ENCODE peak calls at places on chromosomes 5 and 9, in eight cellular contexts. O, R, F, T, Z, I, H and J are unnamed samples.

GRCh38 chr5:142015781-142016533 is 3.1 kb upstream of the GNPDA1 start:
- DNase-seq in H (no peak), F (no peak), R (no peak), O (no peak), Z (no peak), T (no peak), I (peak; percentile 71), J (peak; percentile 72)

GRCh38 chr9:92658611-92659010 is 11.3 kb downstream of the IPPK start:
- DNase-seq in I (no peak), F (no peak), O (no peak), T (no peak), Z (no peak), H (no peak), R (no peak), J (no peak)

GRCh38 chr9:137968235-137968634 is 90.7 kb downstream of the CACNA1B start:
- DNase-seq in O (no peak), R (no peak), F (no peak), I (no peak), T (peak; percentile 39), H (no peak), Z (no peak), J (no peak)

GRCh38 chr5:73448451-73449136 is at the start of gene FOXD1:
- DNase-seq in O (peak; percentile 60), R (peak; percentile 32), Z (peak; percentile 95), I (peak; percentile 86), F (no peak), H (peak; percentile 92), T (peak; percentile 80), J (peak; percentile 9)

GRCh38 chr5:111685969-111686368 is 71.0 kb downstream of the NREP start:
- DNase-seq in R (peak; percentile 63), O (peak; percentile 8), I (no peak), Z (peak; percentile 12), T (no peak), H (peak; percentile 16), F (no peak), J (no peak)

GRCh38 chr5:19853616-19854240 is 134.3 kb downstream of the CDH18 start:
- DNase-seq in Z (no peak), R (no peak), I (peak; percentile 13), O (no peak), H (no peak), T (no peak), F (no peak), J (no peak)

GRCh38 chr5:26813235-26813634 is 225.2 kb downstream of the CDH9 start:
- DNase-seq in Z (no peak), R (no peak), O (no peak), T (no peak), H (no peak), F (no peak), I (no peak), J (no peak)

GRCh38 chr9:8751531-8751930 is 952.0 kb upstream of the DMAC1 start:
- DNase-seq in I (no peak), H (no peak), F (no peak), T (no peak), O (no peak), R (no peak), Z (no peak), J (no peak)

GRCh38 chr9:93192721-93193372 is 8.9 kb downstream of the WNK2 start:
- DNase-seq in H (no peak), F (no peak), O (no peak), I (no peak), R (no peak), Z (no peak), T (no peak), J (no peak)

GRCh38 chr9:88400021-88400420 is 11.8 kb downstream of the SPIN1 start:
- DNase-seq in I (no peak), R (no peak), H (no peak), Z (no peak), F (no peak), T (no peak), O (no peak), J (no peak)

GRCh38 chr5:171750316-171750788 is 35.3 kb upstream of the SMIM23 start:
- DNase-seq in F (no peak), T (peak; percentile 26), I (no peak), O (peak; percentile 27), R (peak; percentile 4), Z (peak; percentile 29), H (peak; percentile 8), J (no peak)

DNA sequence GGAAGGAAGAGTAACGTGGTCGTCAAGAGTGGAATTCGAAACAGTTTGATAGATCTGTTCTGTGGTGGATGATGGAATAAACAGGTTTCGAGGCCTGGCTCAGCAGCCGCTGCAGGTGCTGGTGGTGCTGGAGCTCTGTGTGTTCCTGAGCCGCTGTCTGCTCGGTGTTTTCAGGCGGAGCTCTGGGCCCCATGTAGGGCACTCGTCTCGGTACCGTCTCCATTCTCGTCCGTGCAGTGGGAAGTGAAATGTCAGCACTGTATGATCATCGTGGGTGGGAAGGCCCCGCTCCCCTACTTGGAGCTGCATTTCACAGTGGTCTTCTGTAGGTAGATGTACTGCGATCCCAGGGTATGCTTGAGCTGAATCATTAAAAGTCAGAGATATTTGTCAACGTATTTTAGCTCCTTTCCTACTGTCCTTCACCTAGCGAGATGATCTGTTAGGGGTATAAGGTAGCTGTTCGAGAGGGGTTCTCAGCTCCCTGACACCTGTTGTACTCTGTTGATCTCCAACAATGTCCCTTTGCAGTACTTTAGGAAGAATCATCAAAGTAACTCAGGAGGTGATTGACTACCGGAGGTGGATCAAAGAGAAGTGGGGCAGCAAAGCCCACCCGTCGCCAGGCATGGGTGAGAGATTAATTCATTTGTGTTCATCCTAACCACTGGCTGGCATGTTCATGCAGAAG is 35.9 kb downstream of the TENT4A start:
- DNase-seq in T (no peak), Z (no peak), F (no peak), H (no peak), R (no peak), O (no peak), I (no peak), J (no peak)
- H3K4me3 ChIP-seq in T (no peak overlapping the region), Z (no peak overlapping the region), F (no peak overlapping the region), H (no peak overlapping the region), R (no peak overlapping the region), O (no peak overlapping the region), I (no peak overlapping the region), J (no peak overlapping the region)

GRCh38 chr5:155839251-155840037 is 487.5 kb upstream of the SGCD start:
- DNase-seq in O (no peak), F (no peak), T (peak; percentile 23), H (no peak), R (no peak), Z (peak; percentile 28), I (no peak), J (no peak)
- TF ChIP-seq REST in O (no peak), F (no peak), T (no peak), H (no peak), R (no peak), Z (no peak), I (no peak), J (no peak)

DNA sequence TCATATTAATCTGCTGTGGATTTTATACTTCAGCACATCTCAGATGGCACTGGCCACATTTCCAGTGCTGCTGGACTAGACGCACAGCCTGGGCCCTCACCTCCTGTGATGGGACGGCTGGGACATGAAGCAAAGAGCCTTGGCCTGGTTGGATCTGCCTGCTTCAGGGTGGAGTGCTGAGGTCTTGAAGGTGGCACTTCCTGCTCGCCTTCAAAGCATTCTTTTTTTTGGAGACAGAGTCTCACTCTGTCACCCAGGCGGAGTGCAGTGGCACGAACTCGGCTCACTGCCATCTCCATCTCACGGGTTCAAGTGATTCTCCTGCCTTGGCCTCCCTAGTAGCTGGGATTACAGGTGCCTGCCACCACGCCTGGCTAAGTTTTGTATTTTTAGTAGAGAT is 73.1 kb downstream of the RAPGEF1 start:
- DNase-seq in H (no peak), O (no peak), F (no peak), I (no peak), R (no peak), Z (no peak), T (no peak), J (no peak)
- H3K27ac ChIP-seq in H (no peak overlapping the region), O (no peak overlapping the region), F (peak overlapping the region; percentile 88), I (no peak overlapping the region), R (no peak overlapping the region), Z (no peak overlapping the region), T (no peak overlapping the region), J (no peak overlapping the region)

DNA sequence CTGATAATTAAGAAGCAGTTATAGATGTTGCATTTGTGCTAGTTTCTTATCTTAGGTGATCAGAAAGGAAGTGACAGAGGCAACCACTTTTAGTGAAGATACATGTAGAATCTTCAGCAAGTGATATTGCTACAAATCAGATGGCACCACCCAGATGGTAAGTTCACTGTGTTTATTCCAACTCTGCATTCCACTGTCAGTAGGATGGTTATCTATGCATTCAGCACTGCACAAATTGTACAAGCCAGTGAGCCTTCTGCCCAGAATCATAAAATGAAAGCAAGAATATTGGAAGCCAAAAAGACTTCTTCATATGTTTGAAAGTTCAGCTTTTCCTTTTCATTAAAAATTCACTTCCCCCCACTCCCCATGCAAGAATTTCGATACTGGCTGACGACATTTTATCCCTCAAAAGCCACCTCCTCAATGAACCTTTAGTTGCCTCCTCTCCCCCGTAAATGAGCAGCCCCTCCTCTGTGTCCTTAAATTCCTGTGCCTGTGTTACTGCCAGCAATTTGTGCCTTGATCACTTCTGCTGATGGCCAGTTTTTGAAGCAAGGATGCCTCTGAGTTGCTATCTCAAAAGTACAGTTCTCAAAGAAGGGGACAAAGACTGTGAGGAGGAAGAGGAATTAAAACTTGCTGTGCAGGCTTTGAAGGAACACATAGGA is 91.6 kb downstream of the ZSWIM6 start:
- DNase-seq in H (no peak), O (no peak), R (no peak), F (no peak), Z (no peak), T (no peak), I (no peak), J (no peak)
- H3K4me3 ChIP-seq in H (no peak overlapping the region), O (no peak overlapping the region), R (no peak overlapping the region), F (no peak overlapping the region), Z (no peak overlapping the region), T (no peak overlapping the region), I (no peak overlapping the region), J (no peak overlapping the region)

GRCh38 chr9:105194234-105194633 is 50.2 kb upstream of the SLC44A1 start:
- DNase-seq in F (no peak), Z (no peak), T (no peak), H (no peak), R (no peak), I (no peak), O (no peak), J (no peak)

GRCh38 chr9:105193560-105193959 is 50.9 kb upstream of the SLC44A1 start:
- DNase-seq in T (no peak), F (no peak), H (no peak), Z (no peak), I (no peak), R (no peak), O (no peak), J (no peak)

GRCh38 chr9:105198763-105199339 is 45.6 kb upstream of the SLC44A1 start:
- DNase-seq in R (no peak), I (no peak), F (no peak), T (no peak), H (no peak), Z (no peak), O (no peak), J (no peak)

GRCh38 chr9:105195259-105195658 is 49.2 kb upstream of the SLC44A1 start:
- DNase-seq in O (no peak), I (no peak), F (no peak), Z (no peak), T (no peak), R (no peak), H (no peak), J (no peak)

GRCh38 chr9:105198023-105198422 is 46.4 kb upstream of the SLC44A1 start:
- DNase-seq in Z (no peak), R (no peak), O (no peak), F (no peak), H (no peak), I (no peak), T (no peak), J (no peak)
- TF ChIP-seq REST in Z (no peak), R (no peak), O (no peak), F (no peak), H (no peak), I (no peak), T (no peak), J (no peak)